ENCODE peak calls at places on chromosome 20, in nine cellular contexts. O is Kasumi-1, K is left ventricle myocardium inferior, P is NCI-H2081, U is T-helper 2 cell, X is fibroblast of pulmonary artery, E is HFF-Myc, I is activated B cell treated with CpG ODN at 0.5 μM for 24 hours, Y is pons. N is an unnamed sample.

GRCh38 chr20:36181934-36182603 is 27.5 kb downstream of the EPB41L1 start:
- DNase-seq in P (no peak), E (no peak), X (peak; percentile 76), K (no peak), O (no peak), Y (no peak), U (peak; percentile 5), I (no peak), N (no peak)

GRCh38 chr20:8344106-8344505 is 212.0 kb downstream of the PLCB1 start:
- DNase-seq in I (no peak), Y (peak; percentile 47), E (no peak), O (no peak), K (no peak), P (no peak), X (no peak), U (no peak), N (no peak)

GRCh38 chr20:21515300-21516179 is 1.7 kb upstream of the NKX2-2 start:
- DNase-seq in E (no peak), O (no peak), P (no peak), Y (peak; percentile 26), K (no peak), U (no peak), I (no peak), X (no peak), N (no peak)

GRCh38 chr20:52652271-52652670 is 319.9 kb upstream of the TSHZ2 start:
- DNase-seq in I (no peak), P (no peak), K (no peak), Y (no peak), U (no peak), O (no peak), X (no peak), E (no peak), N (no peak)

GRCh38 chr20:47318027-47318595 is 38.4 kb downstream of the ZMYND8 start:
- DNase-seq in I (no peak), U (no peak), P (no peak), K (no peak), O (no peak), E (peak; percentile 47), Y (no peak), X (peak; percentile 91), N (peak; percentile 23)

GRCh38 chr20:63295018-63295417 is 2.0 kb downstream of the COL20A1 start:
- DNase-seq in Y (no peak), X (no peak), K (no peak), U (no peak), I (no peak), P (no peak), O (no peak), E (no peak), N (no peak)

GRCh38 chr20:8390500-8390899 is 258.4 kb downstream of the PLCB1 start:
- DNase-seq in Y (no peak), O (no peak), E (no peak), K (no peak), X (no peak), I (no peak), U (no peak), P (no peak), N (no peak)

GRCh38 chr20:8454137-8454712 is 322.2 kb downstream of the PLCB1 start:
- DNase-seq in O (peak; percentile 65), X (peak; percentile 95), I (no peak), E (peak; percentile 89), K (no peak), P (no peak), U (no peak), Y (no peak), N (peak; percentile 37)

GRCh38 chr20:63173552-63174191 is 42.3 kb downstream of the YTHDF1 start:
- DNase-seq in I (no peak), E (no peak), O (no peak), K (no peak), P (no peak), U (no peak), X (no peak), Y (no peak), N (no peak)

GRCh38 chr20:38762174-38762573 is 13.9 kb downstream of the ACTR5 start:
- DNase-seq in X (no peak), I (no peak), O (no peak), K (no peak), E (no peak), Y (no peak), U (no peak), P (no peak), N (no peak)

GRCh38 chr20:45629496-45630100 is at the start of gene WFDC10A:
- DNase-seq in U (peak; percentile 14), O (peak; percentile 87), Y (peak; percentile 37), P (peak; percentile 16), K (no peak), I (no peak), X (peak; percentile 56), E (peak; percentile 19), N (peak; percentile 40)

GRCh38 chr20:19761853-19762252 is 3.8 kb downstream of the RIN2 start:
- DNase-seq in E (no peak), Y (no peak), X (no peak), K (no peak), I (no peak), U (no peak), O (no peak), P (no peak), N (no peak)